ENCODE peak calls at places on chromosomes 2 and 18, in ten cellular contexts. N is breast epithelium; W is A549; S is PC-9; B is heart right ventricle; R is mesenchymal stem cell; V is neuronal stem cell; Q is CD4-positive, alpha-beta T cell; A is tibial nerve; X is stomach. E is an unnamed sample.
A peak's percentile ranks its signal among the peaks of the same experiment; 100 is the strongest.

GRCh38 chr2:85213404-85213803 is 80.2 kb downstream of the TCF7L1 start:
- DNase-seq in N (no peak), W (no peak), S (no peak), B (no peak), R (no peak), V (no peak), Q (no peak), A (no peak), X (no peak), E (peak; percentile 40)

GRCh38 chr18:48961547-48961946 is 10.8 kb upstream of the SMAD7 start:
- DNase-seq in N (no peak), W (no peak), S (no peak), B (no peak), R (peak; percentile 82), V (no peak), Q (no peak), A (no peak), X (no peak), E (no peak)

GRCh38 chr2:120825370-120826259 is 89.9 kb downstream of the GLI2 start:
- DNase-seq in N (no peak), W (no peak), S (no peak), B (peak; percentile 61), R (peak; percentile 94), V (no peak), Q (no peak), A (no peak), X (no peak), E (no peak)

GRCh38 chr2:153105829-153106578 is 372.6 kb downstream of the RPRM start:
- DNase-seq in N (no peak), W (peak; percentile 1), S (no peak), B (no peak), R (no peak), V (no peak), Q (no peak), A (no peak), X (no peak), E (no peak)

GRCh38 chr2:205925373-205926337 is 160.3 kb downstream of the INO80D start:
- DNase-seq in N (peak; percentile 65), W (peak; percentile 60), S (no peak), B (peak; percentile 82), R (peak; percentile 66), V (peak; percentile 77), Q (peak; percentile 52), A (peak; percentile 74), X (peak; percentile 80), E (no peak)

GRCh38 chr2:79982445-79982844 is 322.1 kb downstream of the LRRTM1 start:
- DNase-seq in N (no peak), W (peak; percentile 12), S (no peak), B (peak; percentile 13), R (no peak), V (no peak), Q (no peak), A (no peak), X (no peak), E (no peak)

GRCh38 chr2:7672685-7673071 is 755.5 kb downstream of the RNF144A start:
- DNase-seq in N (no peak), W (no peak), S (no peak), B (no peak), R (no peak), V (no peak), Q (no peak), A (no peak), X (no peak), E (no peak)

GRCh38 chr2:159002465-159003130 is 34.2 kb downstream of the TANC1 start:
- DNase-seq in N (no peak), W (no peak), S (peak; percentile 36), B (no peak), R (no peak), V (no peak), Q (no peak), A (no peak), X (no peak), E (no peak)

GRCh38 chr2:73893764-73894474 is 1.1 kb downstream of the ACTG2 start:
- DNase-seq in N (no peak), W (no peak), S (no peak), B (no peak), R (no peak), V (no peak), Q (no peak), A (no peak), X (no peak), E (no peak)

GRCh38 chr2:73896362-73897239 is 3.8 kb downstream of the ACTG2 start:
- DNase-seq in N (peak; percentile 59), W (no peak), S (no peak), B (no peak), R (peak; percentile 18), V (no peak), Q (no peak), A (peak; percentile 44), X (no peak), E (no peak)

GRCh38 chr2:73894475-73894850 is 1.7 kb downstream of the ACTG2 start:
- DNase-seq in N (no peak), W (no peak), S (no peak), B (no peak), R (no peak), V (no peak), Q (no peak), A (no peak), X (no peak), E (no peak)

GRCh38 chr2:73894877-73895276 is 2.1 kb downstream of the ACTG2 start:
- DNase-seq in N (peak; percentile 62), W (no peak), S (no peak), B (no peak), R (no peak), V (no peak), Q (no peak), A (no peak), X (no peak), E (no peak)

GRCh38 chr2:73895473-73895872 is 2.7 kb downstream of the ACTG2 start:
- DNase-seq in N (no peak), W (no peak), S (no peak), B (no peak), R (no peak), V (no peak), Q (no peak), A (no peak), X (no peak), E (no peak)
- H3K27ac ChIP-seq in N (peak overlapping the region; percentile 87), W (no peak overlapping the region), S (no peak overlapping the region), B (no peak overlapping the region), R (no peak overlapping the region), V (no peak overlapping the region), Q (no peak overlapping the region), A (no peak overlapping the region), X (peak overlapping the region; percentile 92), E (no peak overlapping the region)

DNA sequence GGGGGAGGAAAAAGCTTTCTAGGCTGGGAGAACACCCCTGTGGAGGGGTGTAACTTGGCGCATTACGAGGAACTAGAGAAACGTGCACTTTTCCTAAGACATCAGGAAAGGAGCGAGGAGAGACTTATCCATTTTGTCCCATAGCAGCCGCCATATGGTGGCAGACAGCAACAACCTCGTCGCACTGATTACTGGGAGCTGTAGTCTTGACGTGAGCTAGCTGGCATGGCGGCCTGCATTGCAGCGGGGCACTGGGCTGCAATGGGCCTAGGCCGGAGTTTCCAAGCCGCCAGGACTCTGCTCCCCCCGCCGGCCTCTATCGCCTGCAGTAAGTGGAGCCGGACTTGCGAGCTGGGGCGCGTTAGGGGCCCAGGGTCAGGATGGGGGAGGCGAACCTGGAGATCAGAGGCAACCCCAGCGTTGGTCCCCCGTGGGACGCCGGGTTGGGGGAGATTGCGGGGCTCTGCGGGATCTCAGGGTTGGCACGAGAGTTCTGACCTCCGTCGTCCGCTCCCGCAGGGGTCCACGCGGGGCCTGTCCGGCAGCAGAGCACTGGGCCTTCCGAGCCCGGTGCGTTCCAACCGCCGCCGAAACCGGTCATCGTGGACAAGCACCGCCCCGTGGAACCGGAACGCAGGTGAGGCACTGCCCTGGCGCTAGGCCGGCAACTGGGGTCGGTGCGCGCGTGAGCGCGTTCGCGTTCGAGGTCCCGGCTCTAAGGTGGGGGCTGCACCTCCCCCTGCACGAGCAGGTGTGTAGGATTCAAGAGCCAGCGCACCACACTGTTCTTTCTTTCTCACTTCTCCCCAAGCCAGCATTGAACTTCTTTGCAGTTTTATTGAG is at the start of gene MRPL19:
- DNase-seq in N (peak; percentile 75), W (peak; percentile 96), S (peak; percentile 82), B (peak; percentile 70), R (peak; percentile 96), V (peak; percentile 69), Q (peak; percentile 60), A (peak; percentile 83), X (peak; percentile 89), E (peak; percentile 85)
- H3K27ac ChIP-seq in N (peak within 1 kb of the TSS; percentile 81), W (peak within 1 kb of the TSS; percentile 87), S (peak within 1 kb of the TSS; percentile 48), B (peak within 1 kb of the TSS; percentile 79), R (peak within 1 kb of the TSS; percentile 52), V (no peak within 1 kb of the TSS), Q (peak within 1 kb of the TSS; percentile 50), A (peak within 1 kb of the TSS; percentile 82), X (peak within 1 kb of the TSS; percentile 88), E (peak within 1 kb of the TSS; percentile 75)

GRCh38 chr2:224895377-224895776 is 146.9 kb downstream of the DOCK10 start:
- DNase-seq in N (no peak), W (no peak), S (no peak), B (no peak), R (no peak), V (no peak), Q (no peak), A (no peak), X (no peak), E (no peak)

GRCh38 chr2:224890407-224890806 is 151.9 kb downstream of the DOCK10 start:
- DNase-seq in N (no peak), W (no peak), S (no peak), B (no peak), R (peak; percentile 67), V (no peak), Q (no peak), A (no peak), X (no peak), E (no peak)

GRCh38 chr2:224893848-224894247 is 148.4 kb downstream of the DOCK10 start:
- DNase-seq in N (no peak), W (no peak), S (no peak), B (no peak), R (no peak), V (no peak), Q (no peak), A (no peak), X (no peak), E (no peak)

GRCh38 chr2:224892574-224893204 is 149.6 kb downstream of the DOCK10 start:
- DNase-seq in N (no peak), W (no peak), S (no peak), B (no peak), R (no peak), V (no peak), Q (no peak), A (no peak), X (no peak), E (no peak)

DNA sequence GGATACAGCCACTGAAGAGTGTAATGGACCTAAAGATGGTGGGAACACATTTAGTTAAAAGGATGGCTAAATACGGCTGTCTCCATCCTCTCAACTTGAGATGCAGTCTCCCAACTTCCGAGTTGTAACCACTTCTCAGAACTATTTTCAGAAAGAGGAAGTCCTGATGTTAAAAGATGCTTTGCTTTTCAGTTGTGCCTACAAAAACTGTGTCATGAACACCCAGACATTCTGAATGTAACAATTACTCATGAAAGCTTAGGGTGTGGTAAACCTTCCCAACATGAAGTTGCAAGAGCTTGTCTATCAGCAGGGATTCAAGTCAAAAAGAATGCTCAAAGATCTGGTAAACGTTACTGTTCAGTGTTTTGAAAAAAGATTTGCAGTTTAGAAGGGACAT is 147.9 kb downstream of the DOCK10 start:
- DNase-seq in N (no peak), W (no peak), S (no peak), B (no peak), R (no peak), V (no peak), Q (no peak), A (no peak), X (no peak), E (no peak)
- H3K27ac ChIP-seq in N (no peak overlapping the region), W (no peak overlapping the region), S (no peak overlapping the region), B (no peak overlapping the region), R (no peak overlapping the region), V (no peak overlapping the region), Q (peak overlapping the region; percentile 39), A (no peak overlapping the region), X (no peak overlapping the region), E (no peak overlapping the region)

GRCh38 chr2:64311191-64311910 is 142.6 kb upstream of the LGALSL start:
- DNase-seq in N (peak; percentile 85), W (no peak), S (no peak), B (no peak), R (no peak), V (no peak), Q (no peak), A (no peak), X (no peak), E (no peak)

GRCh38 chr2:64312622-64312948 is 141.4 kb upstream of the LGALSL start:
- DNase-seq in N (no peak), W (no peak), S (no peak), B (no peak), R (no peak), V (no peak), Q (no peak), A (no peak), X (no peak), E (no peak)

GRCh38 chr2:64313311-64313710 is 140.7 kb upstream of the LGALSL start:
- DNase-seq in N (no peak), W (no peak), S (no peak), B (no peak), R (no peak), V (no peak), Q (no peak), A (no peak), X (no peak), E (no peak)

GRCh38 chr2:64315561-64315960 is 138.4 kb upstream of the LGALSL start:
- DNase-seq in N (no peak), W (no peak), S (no peak), B (no peak), R (no peak), V (no peak), Q (no peak), A (no peak), X (no peak), E (no peak)

DNA sequence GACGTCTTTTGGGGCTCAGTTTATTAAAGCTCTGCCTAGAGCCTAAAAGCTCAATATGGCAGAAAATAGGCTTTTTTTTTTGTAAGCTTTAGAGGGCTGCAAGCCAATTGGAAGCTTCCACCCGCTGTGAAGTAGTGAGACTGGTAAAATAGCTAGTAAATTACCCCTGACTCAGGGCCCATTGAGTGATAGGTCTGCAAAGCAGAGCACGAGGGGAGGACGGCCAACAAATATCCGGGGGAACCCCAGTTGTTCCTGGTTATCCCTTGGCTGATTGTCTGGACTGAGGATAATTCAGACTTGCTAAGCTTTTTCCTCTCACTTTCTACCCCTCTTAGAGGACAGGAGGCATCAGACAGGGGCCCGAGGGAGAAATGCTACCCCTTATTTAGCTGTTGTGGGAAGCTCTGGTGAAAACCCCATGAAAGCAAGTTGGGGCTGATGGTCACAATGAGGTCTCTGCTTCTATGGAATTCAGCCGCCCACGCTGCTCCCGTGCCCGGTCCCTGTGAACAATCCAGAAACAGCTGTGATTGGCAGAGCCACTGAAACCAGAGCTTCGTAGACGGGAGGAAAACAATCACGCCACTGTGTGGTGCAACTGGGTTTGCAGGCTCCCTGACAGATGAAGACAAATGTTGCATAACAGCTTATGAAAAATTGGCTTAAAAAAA is 141.9 kb upstream of the LGALSL start:
- DNase-seq in N (peak; percentile 95), W (peak; percentile 53), S (peak; percentile 73), B (peak; percentile 61), R (peak; percentile 55), V (peak; percentile 54), Q (no peak), A (peak; percentile 70), X (peak; percentile 75), E (peak; percentile 91)
- H3K27ac ChIP-seq in N (peak overlapping the region; percentile 85), W (no peak overlapping the region), S (no peak overlapping the region), B (peak overlapping the region; percentile 53), R (no peak overlapping the region), V (peak overlapping the region; percentile 80), Q (no peak overlapping the region), A (peak overlapping the region; percentile 87), X (peak overlapping the region; percentile 40), E (peak overlapping the region; percentile 90)

E was measured in suprapubic skin.